ENCODE peak calls at places on chromosome 5, in six cellular contexts. A is heart right ventricle, Y is upper lobe of left lung, G is kidney, D is tibial nerve, R is A549. C is an unnamed sample. For H3K9me3, the result is how much of the 10 kb centered on the place peaks cover.

GRCh38 chr5:94433393-94434149 is 184.8 kb downstream of the KIAA0825 start:
- DNase-seq in Y (no peak), R (no peak), G (no peak), A (no peak), D (peak), C (no peak)

GRCh38 chr5:93305984-93306383 is 275.0 kb downstream of the NR2F1-AS1 start:
- DNase-seq in D (no peak), A (no peak), Y (no peak), R (no peak), G (no peak), C (no peak)

GRCh38 chr5:143446535-143447226 is 43.2 kb upstream of the NR3C1 start:
- DNase-seq in D (no peak), R (no peak), G (no peak), A (no peak), Y (no peak), C (no peak)

GRCh38 chr5:132059696-132060500 is 557 bp upstream of the IL3 start:
- DNase-seq in R (no peak), A (no peak), D (no peak), G (peak), Y (peak), C (peak)

GRCh38 chr5:43137326-43137725 is 16.6 kb downstream of the ZNF131 start:
- DNase-seq in R (no peak), D (no peak), Y (no peak), G (no peak), A (no peak), C (no peak)

GRCh38 chr5:40687316-40687715 is 7.6 kb downstream of the PTGER4 start:
- DNase-seq in D (no peak), A (no peak), Y (no peak), G (no peak), R (no peak), C (no peak)

GRCh38 chr5:172450861-172451695 is 3.2 kb downstream of the SH3PXD2B start:
- DNase-seq in D (no peak), Y (no peak), A (no peak), R (peak), G (no peak), C (no peak)

GRCh38 chr5:34011521-34011920 is 3.7 kb upstream of the AMACR start:
- DNase-seq in G (no peak), A (no peak), R (no peak), Y (no peak), D (no peak), C (no peak)

GRCh38 chr5:115594343-115595047 is 7.8 kb downstream of the TICAM2 start:
- DNase-seq in G (no peak), R (no peak), A (no peak), Y (no peak), D (no peak), C (no peak)

GRCh38 chr5:127002390-127002789 is 28.0 kb downstream of the MARCHF3 start:
- DNase-seq in Y (no peak), A (no peak), R (peak), G (no peak), D (no peak), C (no peak)

GRCh38 chr5:10460252-10460906 is 18.7 kb downstream of the ROPN1L start:
- DNase-seq in Y (no peak), G (no peak), D (no peak), R (peak), A (peak), C (peak)

GRCh38 chr5:111670826-111671492 is 86.0 kb downstream of the NREP start:
- DNase-seq in G (no peak), A (no peak), Y (no peak), R (no peak), D (no peak), C (no peak)

GRCh38 chr5:180516440-180516839 is 22.3 kb downstream of the CNOT6 start:
- DNase-seq in A (no peak), Y (no peak), D (no peak), R (no peak), G (no peak), C (no peak)

GRCh38 chr5:113071401-113071800 is 94.8 kb downstream of the DCP2 start:
- DNase-seq in G (no peak), D (no peak), Y (no peak), A (no peak), R (no peak), C (no peak)

GRCh38 chr5:116361979-116362577 is 212.5 kb downstream of the SEMA6A start:
- DNase-seq in Y (no peak), A (no peak), D (no peak), R (no peak), G (no peak), C (no peak)

GRCh38 chr5:78927657-78928282 is 57.3 kb downstream of the ARSB start:
- DNase-seq in D (no peak), R (peak), Y (no peak), G (no peak), A (no peak), C (no peak)

GRCh38 chr5:127919006-127919796 is 164.4 kb upstream of the SLC12A2 start:
- DNase-seq in G (no peak), Y (no peak), A (no peak), D (no peak), R (no peak), C (no peak)

GRCh38 chr5:177336112-177336511 is 15.4 kb downstream of the LMAN2 start:
- DNase-seq in A (no peak), G (peak), D (no peak), Y (no peak), R (peak), C (no peak)

GRCh38 chr5:68140763-68141162 is 74.8 kb upstream of the PIK3R1 start:
- DNase-seq in A (no peak), D (no peak), G (no peak), Y (no peak), R (no peak), C (no peak)

GRCh38 chr5:127813633-127814171 is 110.5 kb downstream of the CCDC192 start:
- DNase-seq in Y (no peak), D (no peak), R (peak), G (no peak), A (no peak), C (no peak)

GRCh38 chr5:177448244-177448950 is 1.8 kb downstream of the PRR7 start:
- DNase-seq in Y (no peak), D (no peak), R (no peak), G (no peak), A (no peak), C (no peak)

GRCh38 chr5:61675015-61675692 is 343.1 kb downstream of the ZSWIM6 start:
- DNase-seq in D (no peak), G (no peak), R (peak), Y (no peak), A (no peak), C (no peak)

GRCh38 chr5:126355940-126356339 is 67.3 kb upstream of the GRAMD2B start:
- DNase-seq in R (no peak), Y (no peak), A (no peak), G (no peak), D (no peak), C (no peak)

GRCh38 chr5:133869675-133869978 is 98.8 kb downstream of the C5orf15 start:
- DNase-seq in R (no peak), A (peak), Y (no peak), D (peak), G (no peak), C (no peak)

GRCh38 chr5:128143911-128144310 is 60.3 kb downstream of the SLC12A2 start:
- DNase-seq in R (no peak), Y (no peak), D (no peak), A (no peak), G (no peak), C (no peak)

GRCh38 chr5:13569088-13569715 is 375.3 kb downstream of the DNAH5 start:
- DNase-seq in D (no peak), G (no peak), A (no peak), R (no peak), Y (no peak), C (no peak)
- H3K9me3 ChIP-seq in D (under half), G (under half), A (under half), R (under half), Y (under half), C (under half)

DNA sequence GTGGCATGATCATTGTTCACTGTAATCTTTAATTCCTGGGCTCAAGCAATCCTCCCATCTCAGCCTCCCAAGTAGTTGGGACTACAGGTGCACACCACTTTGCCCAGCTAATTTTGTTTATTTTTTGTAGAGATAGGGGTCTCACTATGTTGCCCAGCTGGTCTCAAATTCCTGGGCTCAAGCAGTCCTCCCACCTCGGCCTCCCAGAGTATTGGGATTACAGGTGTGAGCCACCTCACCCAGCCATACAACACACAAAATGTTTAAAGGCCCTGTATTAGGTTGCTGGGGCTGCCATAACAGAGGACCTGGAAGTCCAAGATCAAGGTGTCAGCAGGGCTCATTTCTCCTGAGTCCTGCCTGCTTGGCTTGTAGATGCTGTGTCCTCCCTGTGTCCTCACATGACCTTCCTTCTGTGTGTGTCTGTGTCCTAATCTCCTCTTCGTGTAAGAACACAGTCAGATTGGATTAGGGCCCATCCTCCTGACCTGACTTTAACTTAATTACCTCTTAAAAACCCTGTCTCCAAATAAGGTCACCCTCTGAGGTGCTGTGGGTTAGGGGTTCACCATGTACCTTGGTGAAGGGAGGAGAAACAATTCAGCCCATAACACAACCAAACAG is 5.4 kb downstream of the UBE2QL1 start:
- DNase-seq in A (no peak), R (no peak), Y (no peak), G (no peak), D (no peak), C (no peak)
- TF ChIP-seq CTCF in A (no peak), R (no peak), Y (no peak), G (no peak), D (no peak), C (no peak)

DNA sequence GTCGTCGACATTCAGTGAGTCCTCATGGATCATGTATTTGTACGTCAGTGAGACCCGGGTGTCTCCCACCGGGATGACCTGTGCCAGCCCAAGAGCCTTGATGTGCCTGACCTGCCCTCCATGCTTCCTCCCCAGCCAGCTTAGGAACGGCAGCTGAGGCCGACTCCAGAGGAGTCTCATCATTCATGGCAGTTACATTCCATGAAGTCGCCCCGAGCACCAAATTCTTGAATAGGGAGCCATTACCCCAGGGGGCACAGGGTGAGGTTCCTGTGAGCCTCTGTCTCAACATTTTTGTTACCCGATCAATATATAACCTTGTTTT is 67.8 kb downstream of the ZNF354C start:
- DNase-seq in A (no peak), D (no peak), G (peak), Y (no peak), R (no peak), C (peak)
- H3K9me3 ChIP-seq in A (under half), D (under half), G (under half), Y (under half), R (under half), C (under half)

DNA sequence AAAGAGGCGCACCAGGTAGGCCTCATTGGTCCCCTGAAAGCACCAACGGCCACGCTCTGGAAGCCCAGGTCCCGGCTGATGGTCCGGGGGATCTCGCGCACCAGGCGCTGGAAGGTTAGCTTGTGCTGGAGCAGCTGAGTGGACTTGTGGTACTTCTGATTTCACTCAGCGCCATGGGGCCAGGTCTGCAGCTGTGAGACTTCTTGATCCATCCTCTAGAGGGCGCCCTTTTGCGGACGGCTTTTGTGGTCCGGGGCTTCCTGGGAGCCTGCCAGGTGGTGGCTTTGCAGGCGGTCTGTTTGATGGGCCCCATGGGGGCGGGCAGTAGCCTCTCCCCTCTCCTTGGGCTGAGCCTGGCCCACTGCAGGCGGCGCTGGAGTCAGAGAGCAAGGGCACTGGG is 10.4 kb downstream of the TAF11L12 start:
- DNase-seq in D (no peak), R (no peak), G (no peak), Y (peak), A (no peak), C (no peak)
- TF ChIP-seq CTCF in D (no peak), R (peak), G (no peak), Y (no peak), A (no peak), C (no peak)

GRCh38 chr5:139495644-139496435 is 13.3 kb upstream of the STING1 start:
- DNase-seq in A (no peak), R (no peak), G (no peak), Y (no peak), D (no peak), C (no peak)

GRCh38 chr5:139501376-139501775 is 18.8 kb upstream of the STING1 start:
- DNase-seq in R (no peak), A (no peak), D (no peak), G (no peak), Y (no peak), C (peak)
- H3K9me3 ChIP-seq in R (under half), A (under half), D (under half), G (under half), Y (under half), C (under half)

GRCh38 chr5:103474671-103475070 is 87.9 kb downstream of the NUDT12 start:
- DNase-seq in G (no peak), D (no peak), A (no peak), R (no peak), Y (no peak), C (no peak)
- TF ChIP-seq CTCF in G (no peak), D (no peak), A (no peak), R (no peak), Y (no peak), C (no peak)

GRCh38 chr5:2755811-2756210 is 4.3 kb upstream of the IRX2 start:
- DNase-seq in G (peak), R (no peak), A (no peak), D (no peak), Y (peak), C (no peak)
- H3K9me3 ChIP-seq in G (under half), R (under half), A (under half), D (under half), Y (under half), C (under half)

GRCh38 chr5:149445343-149445738 is 66.2 kb upstream of the IL17B start:
- DNase-seq in G (no peak), Y (no peak), R (no peak), D (no peak), A (no peak), C (no peak)
- TF ChIP-seq CTCF in G (no peak), Y (no peak), R (no peak), D (no peak), A (no peak), C (no peak)

GRCh38 chr5:150879358-150879757 is 25.4 kb downstream of the ZNF300 start:
- DNase-seq in R (no peak), Y (no peak), G (no peak), D (no peak), A (no peak), C (no peak)
- H3K9me3 ChIP-seq in R (under half), Y (under half), G (under half), D (under half), A (under half), C (under half)

DNA sequence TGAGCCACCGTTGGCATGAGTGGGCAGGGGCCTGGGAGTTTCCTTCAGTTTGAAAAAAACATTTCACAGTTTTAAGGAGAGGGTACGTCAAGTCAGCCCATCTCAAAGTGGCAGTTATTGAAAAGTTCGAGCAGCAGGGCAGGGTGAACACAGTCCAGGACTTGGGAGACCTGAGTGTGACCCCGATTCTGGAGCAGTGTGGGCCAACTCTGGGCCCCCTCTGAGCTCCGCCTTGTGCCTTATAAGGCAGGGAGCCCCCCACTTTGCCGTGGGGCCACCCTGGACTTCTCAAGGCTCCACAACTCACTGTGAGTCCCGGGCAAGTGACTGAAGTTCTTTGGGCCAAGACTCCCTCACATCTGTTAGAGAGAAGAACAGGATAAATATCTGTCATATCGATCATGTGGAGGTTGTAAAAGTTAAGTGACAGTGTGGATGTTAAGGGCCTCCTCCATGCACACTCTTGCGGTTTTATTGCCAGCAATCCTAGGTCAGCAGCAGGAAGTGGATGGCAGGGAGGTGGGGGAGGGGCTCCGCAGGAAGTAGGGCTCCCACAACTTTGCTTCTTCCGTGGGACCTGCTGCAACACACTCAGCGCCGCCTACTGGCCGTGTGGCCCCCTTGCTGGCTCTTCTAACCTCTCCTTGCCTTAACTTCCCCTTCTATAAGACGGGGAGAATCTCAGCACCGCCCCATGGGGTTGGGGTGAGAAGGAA is 38.4 kb downstream of the HRH2 start:
- DNase-seq in A (peak), R (peak), G (peak), Y (peak), D (peak), C (peak)
- TF ChIP-seq CTCF in A (peak), R (peak), G (peak), Y (peak), D (peak), C (peak)